ENCODE peak calls at places on chromosomes 12 and 14, in ten cellular contexts. Z, M, K, C, U, X, D, B, T and G are unnamed samples.

GRCh38 chr14:64507376-64508156 is 3.0 kb downstream of the ZBTB1 start:
- DNase-seq in Z (no peak), M (peak; percentile 26), K (no peak), C (no peak), U (no peak), X (peak; percentile 44), D (peak; percentile 17), B (no peak), T (no peak), G (no peak)

GRCh38 chr14:55698051-55698450 is 118.0 kb downstream of the KTN1 start:
- DNase-seq in Z (no peak), M (no peak), K (no peak), C (no peak), U (no peak), X (no peak), D (no peak), B (no peak), T (no peak), G (no peak)

GRCh38 chr12:38638401-38638800 is 267.0 kb downstream of the CPNE8 start:
- DNase-seq in Z (no peak), M (no peak), K (no peak), C (no peak), U (no peak), X (no peak), D (no peak), B (no peak), T (no peak), G (no peak)

GRCh38 chr12:48442191-48442828 is 30.0 kb upstream of the ANP32D start:
- DNase-seq in Z (no peak), M (no peak), K (no peak), C (no peak), U (no peak), X (no peak), D (no peak), B (no peak), T (no peak), G (no peak)

GRCh38 chr12:47415054-47415453 is 290.8 kb downstream of the RPAP3 start:
- DNase-seq in Z (no peak), M (no peak), K (no peak), C (no peak), U (no peak), X (peak; percentile 36), D (no peak), B (no peak), T (no peak), G (no peak)

GRCh38 chr14:95445676-95446075 is 70.8 kb downstream of the SYNE3 start:
- DNase-seq in Z (no peak), M (no peak), K (no peak), C (no peak), U (no peak), X (no peak), D (no peak), B (no peak), T (no peak), G (no peak)

GRCh38 chr14:79100578-79100977 is 930.4 kb downstream of the NRXN3 start:
- DNase-seq in Z (no peak), M (no peak), K (no peak), C (no peak), U (no peak), X (no peak), D (no peak), B (no peak), T (no peak), G (no peak)

GRCh38 chr14:91229743-91230200 is 14.7 kb downstream of the GPR68 start:
- DNase-seq in Z (no peak), M (peak; percentile 62), K (no peak), C (peak; percentile 76), U (no peak), X (peak; percentile 94), D (peak; percentile 47), B (no peak), T (no peak), G (no peak)

GRCh38 chr12:27899151-27899661 is 73.3 kb downstream of the PTHLH start:
- DNase-seq in Z (no peak), M (peak; percentile 17), K (no peak), C (peak; percentile 99), U (no peak), X (peak; percentile 99), D (peak; percentile 97), B (no peak), T (no peak), G (peak; percentile 75)

GRCh38 chr12:88663001-88663400 is 82.7 kb upstream of the KITLG start:
- DNase-seq in Z (no peak), M (no peak), K (no peak), C (peak; percentile 13), U (no peak), X (no peak), D (peak; percentile 14), B (no peak), T (no peak), G (no peak)

GRCh38 chr12:49809369-49810158 is 18.6 kb downstream of the NCKAP5L start:
- DNase-seq in Z (peak; percentile 50), M (no peak), K (no peak), C (peak; percentile 58), U (no peak), X (peak; percentile 27), D (no peak), B (no peak), T (no peak), G (no peak)

GRCh38 chr12:8045952-8046944 is 13.7 kb downstream of the FOXJ2 start:
- DNase-seq in Z (peak; percentile 80), M (peak; percentile 67), K (peak; percentile 83), C (peak; percentile 79), U (peak; percentile 79), X (peak; percentile 53), D (peak; percentile 88), B (peak; percentile 41), T (peak; percentile 35), G (peak; percentile 78)

GRCh38 chr12:93563807-93564538 is 8.5 kb upstream of the SOCS2 start:
- DNase-seq in Z (no peak), M (no peak), K (no peak), C (peak; percentile 31), U (no peak), X (peak; percentile 32), D (peak; percentile 47), B (no peak), T (no peak), G (no peak)

GRCh38 chr12:6773662-6774351 is 1.5 kb downstream of the LAG3 start:
- DNase-seq in Z (no peak), M (no peak), K (no peak), C (no peak), U (no peak), X (no peak), D (no peak), B (no peak), T (no peak), G (no peak)